ENCODE peak calls at places on chromosomes 1 and 21, in nine cellular contexts. One of them, this sample, is unnamed.

GRCh38 chr1:78672428-78672827 is 22.8 kb downstream of the IFI44 start:
- DNase-seq in HFFc6: no peak
- DNase-seq in heart left ventricle: no peak
- DNase-seq in GM12865: no peak
- DNase-seq in tibial artery: no peak
- DNase-seq in PC-9: no peak
- DNase-seq in psoas muscle: no peak
- DNase-seq in endothelial cell: no peak
- DNase-seq in Panc1: no peak
- DNase-seq in this sample: no peak

GRCh38 chr1:14215151-14215550 is 383.3 kb upstream of the KAZN start:
- DNase-seq in HFFc6: no peak
- DNase-seq in heart left ventricle: no peak
- DNase-seq in GM12865: no peak
- DNase-seq in tibial artery: no peak
- DNase-seq in PC-9: no peak
- DNase-seq in psoas muscle: no peak
- DNase-seq in endothelial cell: no peak
- DNase-seq in Panc1: no peak
- DNase-seq in this sample: no peak

GRCh38 chr1:23722652-23723051 is 20.6 kb upstream of the ELOA start:
- DNase-seq in HFFc6: no peak
- DNase-seq in heart left ventricle: no peak
- DNase-seq in GM12865: peak
- DNase-seq in tibial artery: no peak
- DNase-seq in PC-9: no peak
- DNase-seq in psoas muscle: no peak
- DNase-seq in endothelial cell: no peak
- DNase-seq in Panc1: no peak
- DNase-seq in this sample: no peak

GRCh38 chr1:198671136-198671535 is 32.3 kb downstream of the PTPRC start:
- DNase-seq in HFFc6: no peak
- DNase-seq in heart left ventricle: no peak
- DNase-seq in GM12865: no peak
- DNase-seq in tibial artery: no peak
- DNase-seq in PC-9: no peak
- DNase-seq in psoas muscle: no peak
- DNase-seq in endothelial cell: no peak
- DNase-seq in Panc1: no peak
- DNase-seq in this sample: no peak

GRCh38 chr1:207789792-207790787 is 38.2 kb downstream of the CD46 start:
- DNase-seq in HFFc6: peak
- DNase-seq in heart left ventricle: no peak
- DNase-seq in GM12865: no peak
- DNase-seq in tibial artery: no peak
- DNase-seq in PC-9: peak
- DNase-seq in psoas muscle: no peak
- DNase-seq in endothelial cell: no peak
- DNase-seq in Panc1: no peak
- DNase-seq in this sample: no peak

GRCh38 chr1:67314696-67315095 is 7.0 kb downstream of the IL12RB2 start:
- DNase-seq in HFFc6: no peak
- DNase-seq in heart left ventricle: no peak
- DNase-seq in GM12865: peak
- DNase-seq in tibial artery: no peak
- DNase-seq in PC-9: no peak
- DNase-seq in psoas muscle: no peak
- DNase-seq in endothelial cell: no peak
- DNase-seq in Panc1: no peak
- DNase-seq in this sample: no peak

GRCh38 chr1:90922202-90922601 is 99.6 kb downstream of the ZNF644 start:
- DNase-seq in HFFc6: no peak
- DNase-seq in heart left ventricle: no peak
- DNase-seq in GM12865: no peak
- DNase-seq in tibial artery: no peak
- DNase-seq in PC-9: no peak
- DNase-seq in psoas muscle: no peak
- DNase-seq in endothelial cell: no peak
- DNase-seq in Panc1: no peak
- DNase-seq in this sample: no peak

GRCh38 chr1:8382051-8382505 is 64.2 kb downstream of the SLC45A1 start:
- DNase-seq in HFFc6: no peak
- DNase-seq in heart left ventricle: no peak
- DNase-seq in GM12865: no peak
- DNase-seq in tibial artery: no peak
- DNase-seq in PC-9: no peak
- DNase-seq in psoas muscle: no peak
- DNase-seq in endothelial cell: no peak
- DNase-seq in Panc1: no peak
- DNase-seq in this sample: no peak

GRCh38 chr21:29340228-29340627 is 41.5 kb downstream of the BACH1 start:
- DNase-seq in HFFc6: no peak
- DNase-seq in heart left ventricle: no peak
- DNase-seq in GM12865: no peak
- DNase-seq in tibial artery: no peak
- DNase-seq in PC-9: no peak
- DNase-seq in psoas muscle: no peak
- DNase-seq in endothelial cell: no peak
- DNase-seq in Panc1: no peak
- DNase-seq in this sample: no peak

GRCh38 chr21:29346281-29346680 is 47.6 kb downstream of the BACH1 start:
- DNase-seq in HFFc6: no peak
- DNase-seq in heart left ventricle: no peak
- DNase-seq in GM12865: no peak
- DNase-seq in tibial artery: no peak
- DNase-seq in PC-9: no peak
- DNase-seq in psoas muscle: no peak
- DNase-seq in endothelial cell: no peak
- DNase-seq in Panc1: no peak
- DNase-seq in this sample: no peak

GRCh38 chr21:29338256-29338655 is 39.5 kb downstream of the BACH1 start:
- DNase-seq in HFFc6: no peak
- DNase-seq in heart left ventricle: no peak
- DNase-seq in GM12865: no peak
- DNase-seq in tibial artery: no peak
- DNase-seq in PC-9: no peak
- DNase-seq in psoas muscle: no peak
- DNase-seq in endothelial cell: no peak
- DNase-seq in Panc1: no peak
- DNase-seq in this sample: no peak

GRCh38 chr21:29343517-29343916 is 44.8 kb downstream of the BACH1 start:
- DNase-seq in HFFc6: peak
- DNase-seq in heart left ventricle: no peak
- DNase-seq in GM12865: no peak
- DNase-seq in tibial artery: no peak
- DNase-seq in PC-9: no peak
- DNase-seq in psoas muscle: no peak
- DNase-seq in endothelial cell: no peak
- DNase-seq in Panc1: no peak
- DNase-seq in this sample: no peak

DNA sequence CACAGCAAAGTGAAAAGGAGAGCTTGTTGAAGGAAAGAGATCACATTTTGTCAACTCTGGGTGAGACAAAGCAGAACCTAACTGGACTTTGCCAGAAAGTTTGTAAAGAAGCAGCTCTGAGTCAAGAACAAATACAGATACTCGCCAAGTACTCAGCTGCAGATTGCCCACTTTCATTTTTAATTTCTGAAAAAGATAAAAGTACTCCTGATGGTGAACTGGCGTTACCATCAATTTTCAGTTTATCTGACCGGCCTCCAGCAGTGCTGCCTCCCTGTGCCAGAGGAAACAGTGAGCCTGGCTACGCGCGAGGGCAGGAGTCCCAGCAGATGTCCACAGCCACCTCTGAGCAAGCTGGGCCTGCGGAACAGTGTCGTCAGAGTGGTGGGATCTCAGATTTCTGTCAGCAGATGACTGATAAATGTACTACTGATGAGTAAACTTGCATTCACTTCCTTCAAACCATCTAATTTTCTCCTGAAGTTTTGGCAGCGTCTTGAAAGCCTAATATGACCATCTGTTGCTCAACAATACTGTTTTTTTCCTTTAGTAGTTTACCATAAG is 43.8 kb downstream of the BACH1 start:
- DNase-seq in HFFc6: peak
- DNase-seq in heart left ventricle: peak
- DNase-seq in GM12865: peak
- DNase-seq in tibial artery: peak
- DNase-seq in PC-9: peak
- DNase-seq in psoas muscle: peak
- DNase-seq in endothelial cell: no peak
- DNase-seq in Panc1: no peak
- DNase-seq in this sample: no peak
- TF ChIP-seq CTCF in HFFc6: peak
- TF ChIP-seq CTCF in heart left ventricle: no peak
- TF ChIP-seq CTCF in GM12865: no peak
- TF ChIP-seq CTCF in tibial artery: no peak
- TF ChIP-seq CTCF in PC-9: no peak
- TF ChIP-seq CTCF in psoas muscle: no peak
- TF ChIP-seq CTCF in endothelial cell: no peak
- TF ChIP-seq CTCF in Panc1: no peak
- TF ChIP-seq CTCF in this sample: no peak

GRCh38 chr21:34889537-34890257 is 159.4 kb downstream of the RUNX1 start:
- DNase-seq in HFFc6: peak
- DNase-seq in heart left ventricle: peak
- DNase-seq in GM12865: peak
- DNase-seq in tibial artery: peak
- DNase-seq in PC-9: peak
- DNase-seq in psoas muscle: peak
- DNase-seq in endothelial cell: peak
- DNase-seq in Panc1: no peak
- DNase-seq in this sample: peak
- TF ChIP-seq CTCF in HFFc6: peak
- TF ChIP-seq CTCF in heart left ventricle: peak
- TF ChIP-seq CTCF in GM12865: peak
- TF ChIP-seq CTCF in tibial artery: peak
- TF ChIP-seq CTCF in PC-9: peak
- TF ChIP-seq CTCF in psoas muscle: peak
- TF ChIP-seq CTCF in endothelial cell: peak
- TF ChIP-seq CTCF in Panc1: peak
- TF ChIP-seq CTCF in this sample: peak

DNA sequence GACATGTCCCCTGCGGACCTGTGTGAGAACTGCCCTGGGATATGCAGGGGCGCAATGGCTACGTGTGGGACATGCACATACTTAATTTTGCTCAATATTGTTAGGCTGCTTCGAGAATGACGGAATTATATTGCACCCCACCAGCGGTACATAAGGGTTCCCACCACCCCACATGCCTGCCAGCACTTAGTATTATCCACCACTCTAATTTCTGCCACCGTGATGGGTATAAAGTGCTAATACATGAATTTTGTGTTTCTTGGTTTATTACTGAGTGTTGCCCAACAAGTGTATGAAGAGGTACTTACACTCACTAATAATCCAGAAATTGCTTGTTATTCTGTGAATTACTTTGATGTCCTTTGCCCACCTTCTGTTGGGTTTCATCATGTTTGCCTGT is 52.1 kb upstream of the ACOT11 start:
- DNase-seq in HFFc6: no peak
- DNase-seq in heart left ventricle: no peak
- DNase-seq in GM12865: no peak
- DNase-seq in tibial artery: no peak
- DNase-seq in PC-9: no peak
- DNase-seq in psoas muscle: no peak
- DNase-seq in endothelial cell: no peak
- DNase-seq in Panc1: no peak
- DNase-seq in this sample: no peak
- TF ChIP-seq CTCF in HFFc6: no peak
- TF ChIP-seq CTCF in heart left ventricle: no peak
- TF ChIP-seq CTCF in GM12865: no peak
- TF ChIP-seq CTCF in tibial artery: no peak
- TF ChIP-seq CTCF in PC-9: no peak
- TF ChIP-seq CTCF in psoas muscle: no peak
- TF ChIP-seq CTCF in endothelial cell: no peak
- TF ChIP-seq CTCF in Panc1: no peak
- TF ChIP-seq CTCF in this sample: no peak

GRCh38 chr1:212749924-212750535 is 41.5 kb downstream of the NSL1 start:
- DNase-seq in HFFc6: peak
- DNase-seq in heart left ventricle: no peak
- DNase-seq in GM12865: peak
- DNase-seq in tibial artery: no peak
- DNase-seq in PC-9: peak
- DNase-seq in psoas muscle: no peak
- DNase-seq in endothelial cell: no peak
- DNase-seq in Panc1: peak
- DNase-seq in this sample: no peak
- TF ChIP-seq CTCF in HFFc6: peak
- TF ChIP-seq CTCF in heart left ventricle: peak
- TF ChIP-seq CTCF in GM12865: peak
- TF ChIP-seq CTCF in tibial artery: peak
- TF ChIP-seq CTCF in PC-9: peak
- TF ChIP-seq CTCF in psoas muscle: peak
- TF ChIP-seq CTCF in endothelial cell: peak
- TF ChIP-seq CTCF in Panc1: peak
- TF ChIP-seq CTCF in this sample: peak

GRCh38 chr1:41514381-41514780 is 29.9 kb upstream of the EDN2 start:
- DNase-seq in HFFc6: no peak
- DNase-seq in heart left ventricle: no peak
- DNase-seq in GM12865: no peak
- DNase-seq in tibial artery: no peak
- DNase-seq in PC-9: peak
- DNase-seq in psoas muscle: no peak
- DNase-seq in endothelial cell: no peak
- DNase-seq in Panc1: no peak
- DNase-seq in this sample: no peak

GRCh38 chr1:41515131-41515678 is 30.7 kb upstream of the EDN2 start:
- DNase-seq in HFFc6: no peak
- DNase-seq in heart left ventricle: no peak
- DNase-seq in GM12865: no peak
- DNase-seq in tibial artery: no peak
- DNase-seq in PC-9: peak
- DNase-seq in psoas muscle: no peak
- DNase-seq in endothelial cell: no peak
- DNase-seq in Panc1: no peak
- DNase-seq in this sample: no peak

GRCh38 chr1:41512701-41513387 is 28.4 kb upstream of the EDN2 start:
- DNase-seq in HFFc6: no peak
- DNase-seq in heart left ventricle: no peak
- DNase-seq in GM12865: no peak
- DNase-seq in tibial artery: no peak
- DNase-seq in PC-9: no peak
- DNase-seq in psoas muscle: no peak
- DNase-seq in endothelial cell: no peak
- DNase-seq in Panc1: no peak
- DNase-seq in this sample: no peak

GRCh38 chr1:41511239-41511540 is 26.7 kb upstream of the EDN2 start:
- DNase-seq in HFFc6: no peak
- DNase-seq in heart left ventricle: no peak
- DNase-seq in GM12865: no peak
- DNase-seq in tibial artery: no peak
- DNase-seq in PC-9: no peak
- DNase-seq in psoas muscle: no peak
- DNase-seq in endothelial cell: no peak
- DNase-seq in Panc1: no peak
- DNase-seq in this sample: no peak

DNA sequence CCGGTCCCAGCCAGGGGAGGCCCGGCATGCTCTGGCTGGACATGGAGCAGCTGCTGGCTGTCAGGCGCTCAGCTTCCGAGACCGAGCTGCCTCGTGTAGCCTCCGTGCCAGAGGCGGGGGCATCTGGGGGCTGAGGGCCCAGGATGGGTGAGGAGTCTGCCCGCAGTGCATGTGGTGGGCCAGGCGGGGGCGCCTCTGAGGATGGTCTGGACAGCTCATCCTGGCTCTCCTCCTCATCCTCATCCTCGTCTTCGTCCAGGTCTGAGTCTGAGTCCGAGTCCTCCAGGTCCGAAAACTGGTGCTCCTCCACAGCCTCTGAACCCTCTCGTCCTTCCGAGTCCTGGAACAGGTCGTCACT is 28.9 kb upstream of the EDN2 start:
- DNase-seq in HFFc6: no peak
- DNase-seq in heart left ventricle: no peak
- DNase-seq in GM12865: no peak
- DNase-seq in tibial artery: no peak
- DNase-seq in PC-9: no peak
- DNase-seq in psoas muscle: no peak
- DNase-seq in endothelial cell: peak
- DNase-seq in Panc1: no peak
- DNase-seq in this sample: no peak
- TF ChIP-seq CTCF in HFFc6: peak
- TF ChIP-seq CTCF in heart left ventricle: no peak
- TF ChIP-seq CTCF in GM12865: peak
- TF ChIP-seq CTCF in tibial artery: no peak
- TF ChIP-seq CTCF in PC-9: peak
- TF ChIP-seq CTCF in psoas muscle: peak
- TF ChIP-seq CTCF in endothelial cell: peak
- TF ChIP-seq CTCF in Panc1: peak
- TF ChIP-seq CTCF in this sample: peak

This sample was measured in natural killer cell.